ENCODE peak calls at places on chromosomes 13 and 19, in eight cellular contexts. H, P, J, X, M, Y, O and E are unnamed samples.

GRCh38 chr13:26074706-26075105 is 22.9 kb upstream of the SHISA2 start:
- DNase-seq in Y (no peak), P (no peak), J (no peak), M (no peak), H (no peak), O (no peak), X (no peak), E (no peak)

GRCh38 chr13:51154029-51154555 is 43.0 kb upstream of the C13orf42 start:
- DNase-seq in J (no peak), X (no peak), O (no peak), H (no peak), Y (no peak), M (no peak), P (no peak), E (no peak)

GRCh38 chr19:48363500-48363809 is 285 bp downstream of the TMEM143 start:
- DNase-seq in P (no peak), X (no peak), H (no peak), Y (no peak), O (no peak), M (no peak), J (no peak), E (no peak)

GRCh38 chr13:67619987-67620386 is 389.9 kb upstream of the PCDH9 start:
- DNase-seq in H (no peak), J (no peak), X (no peak), Y (no peak), M (no peak), O (no peak), P (no peak), E (no peak)

GRCh38 chr13:100389617-100390016 is 199.0 kb downstream of the GGACT start:
- DNase-seq in Y (no peak), J (no peak), M (no peak), P (no peak), X (no peak), O (no peak), H (no peak), E (no peak)

GRCh38 chr19:6590458-6591319 is at the start of gene CD70:
- DNase-seq in X (peak; percentile 35), P (peak; percentile 80), M (no peak), H (peak; percentile 75), O (no peak), Y (no peak), J (no peak), E (no peak)

GRCh38 chr13:90868321-90868920 is 479.1 kb upstream of the MIR17HG start:
- DNase-seq in X (no peak), O (peak; percentile 26), Y (no peak), P (peak; percentile 31), M (no peak), H (peak; percentile 30), J (peak; percentile 44), E (no peak)

GRCh38 chr13:40402931-40403412 is 263.5 kb downstream of the FOXO1 start:
- DNase-seq in H (no peak), X (no peak), O (no peak), M (no peak), P (no peak), Y (peak; percentile 71), J (no peak), E (no peak)

GRCh38 chr19:16078311-16078758 is 2.0 kb downstream of the TPM4 start:
- DNase-seq in H (peak; percentile 77), Y (no peak), J (peak; percentile 60), M (no peak), O (no peak), X (peak; percentile 31), P (peak; percentile 61), E (no peak)

GRCh38 chr13:95117092-95117491 is 184.2 kb downstream of the ABCC4 start:
- DNase-seq in P (no peak), M (no peak), H (no peak), J (no peak), X (no peak), O (no peak), Y (no peak), E (no peak)

GRCh38 chr19:40347476-40348124 is 597 bp downstream of the C19orf47 start:
- DNase-seq in X (no peak), J (no peak), H (no peak), M (no peak), Y (no peak), P (no peak), O (no peak), E (no peak)

GRCh38 chr19:11435833-11436313 is 438 bp downstream of the PRKCSH start:
- DNase-seq in M (no peak), X (peak; percentile 50), Y (no peak), O (peak; percentile 36), J (no peak), P (peak; percentile 55), H (no peak), E (no peak)

GRCh38 chr19:34667349-34668076 is 9.4 kb downstream of the SCGB2B2 start:
- DNase-seq in M (no peak), O (no peak), H (no peak), Y (no peak), P (no peak), J (no peak), X (no peak), E (no peak)

GRCh38 chr19:14177496-14178074 is 28.4 kb downstream of the ADGRL1 start:
- DNase-seq in Y (no peak), O (no peak), H (no peak), X (no peak), J (no peak), M (no peak), P (no peak), E (no peak)

GRCh38 chr13:84430441-84430840 is 548.2 kb upstream of the SLITRK1 start:
- DNase-seq in J (no peak), P (no peak), Y (no peak), O (no peak), X (no peak), M (no peak), H (no peak), E (no peak)

GRCh38 chr19:54040003-54040402 is 23.7 kb downstream of the VSTM1 start:
- DNase-seq in P (no peak), X (no peak), H (no peak), M (no peak), J (no peak), O (no peak), Y (no peak), E (no peak)
- H3K27me3 ChIP-seq in P (peaks cover under 1% of the 10 kb centered on the region), X (peaks cover 38% of the 10 kb centered on the region), H (peaks cover 54% of the 10 kb centered on the region), M (no peaks in the 10 kb centered on the region), J (no peaks in the 10 kb centered on the region), O (no peaks in the 10 kb centered on the region), Y (peaks cover 5% of the 10 kb centered on the region), E (no peaks in the 10 kb centered on the region)

GRCh38 chr19:18762125-18763023 is 28.7 kb downstream of the COMP start:
- DNase-seq in J (peak; percentile 60), M (no peak), O (peak; percentile 98), P (no peak), H (peak; percentile 70), X (peak; percentile 88), Y (peak; percentile 87), E (no peak)

GRCh38 chr19:18761531-18762110 is 29.5 kb downstream of the COMP start:
- DNase-seq in M (no peak), O (no peak), H (no peak), J (no peak), Y (no peak), X (no peak), P (no peak), E (no peak)

GRCh38 chr19:18763674-18764590 is 27.2 kb downstream of the COMP start:
- DNase-seq in M (no peak), O (no peak), P (no peak), Y (peak; percentile 87), H (peak; percentile 77), J (no peak), X (no peak), E (no peak)

GRCh38 chr19:18765224-18765623 is 25.9 kb downstream of the COMP start:
- DNase-seq in X (no peak), H (no peak), Y (no peak), J (no peak), O (no peak), P (no peak), M (no peak), E (no peak)

GRCh38 chr19:18764591-18765051 is 26.5 kb downstream of the COMP start:
- DNase-seq in Y (peak; percentile 86), H (no peak), O (no peak), X (no peak), M (no peak), P (no peak), J (no peak), E (no peak)
- H3K27me3 ChIP-seq in Y (no peaks in the 10 kb centered on the region), H (no peaks in the 10 kb centered on the region), O (no peaks in the 10 kb centered on the region), X (no peaks in the 10 kb centered on the region), M (no peaks in the 10 kb centered on the region), P (no peaks in the 10 kb centered on the region), J (no peaks in the 10 kb centered on the region), E (no peaks in the 10 kb centered on the region)

GRCh38 chr13:111401151-111401550 is 80.7 kb downstream of the TEX29 start:
- DNase-seq in Y (no peak), X (no peak), J (no peak), H (no peak), M (no peak), P (no peak), O (no peak), E (no peak)

GRCh38 chr13:111402441-111402840 is 82.0 kb downstream of the TEX29 start:
- DNase-seq in H (no peak), P (no peak), M (no peak), J (no peak), X (no peak), O (no peak), Y (no peak), E (no peak)

GRCh38 chr13:111399776-111400505 is 79.5 kb downstream of the TEX29 start:
- DNase-seq in J (no peak), P (no peak), X (no peak), O (no peak), Y (peak; percentile 30), H (no peak), M (no peak), E (no peak)

GRCh38 chr13:111403266-111403665 is 82.8 kb downstream of the TEX29 start:
- DNase-seq in O (no peak), H (no peak), Y (no peak), P (no peak), M (no peak), J (no peak), X (no peak), E (no peak)

DNA sequence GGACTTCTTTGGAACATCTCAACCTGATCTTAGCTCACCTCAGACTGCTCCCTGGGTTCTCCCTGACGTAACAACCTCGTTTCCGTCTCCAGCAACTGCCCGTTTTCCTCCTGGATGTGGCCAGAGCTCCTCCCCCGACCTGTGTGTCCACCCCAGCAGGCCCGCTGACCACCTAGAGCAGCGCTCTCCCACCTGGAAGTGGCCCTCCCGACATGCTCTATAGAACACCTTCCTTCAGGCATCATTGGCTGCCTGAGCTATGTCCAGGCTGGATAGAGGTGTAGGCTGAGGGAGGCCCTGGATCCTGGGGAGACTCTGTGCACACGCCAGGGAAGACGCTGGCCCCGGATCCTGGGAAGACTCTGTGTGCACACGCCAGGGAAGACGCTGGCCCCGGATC is 81.3 kb downstream of the TEX29 start:
- DNase-seq in X (no peak), O (no peak), M (no peak), H (no peak), J (no peak), Y (no peak), P (no peak), E (no peak)
- H3K27me3 ChIP-seq in X (peaks cover 30% of the 10 kb centered on the region), O (no peaks in the 10 kb centered on the region), M (no peaks in the 10 kb centered on the region), H (peaks cover 98% of the 10 kb centered on the region), J (no peaks in the 10 kb centered on the region), Y (peaks cover 100% of the 10 kb centered on the region), P (no peaks in the 10 kb centered on the region), E (no peaks in the 10 kb centered on the region)

DNA sequence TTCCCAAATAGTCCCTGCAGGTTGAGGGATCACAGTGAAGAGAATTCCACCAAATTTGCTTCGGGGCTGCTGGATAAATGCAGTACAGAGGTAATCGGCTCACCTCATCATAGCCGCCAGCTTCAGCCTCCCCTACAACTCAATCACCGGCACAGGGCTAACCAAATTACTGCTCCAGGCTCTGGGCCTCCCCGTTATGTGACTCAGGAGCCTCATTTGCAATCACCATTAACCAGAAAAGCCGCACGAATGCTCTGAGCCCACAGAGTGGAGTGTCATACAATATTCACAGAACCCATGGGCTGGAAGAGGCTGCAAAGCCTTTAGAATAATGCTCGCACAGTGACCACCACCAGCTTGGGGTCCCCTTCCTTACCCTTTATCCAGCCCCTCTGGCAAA is 4.9 kb downstream of the SIAH3 start:
- DNase-seq in P (no peak), Y (no peak), M (no peak), O (no peak), J (no peak), X (no peak), H (no peak), E (no peak)
- H3K27me3 ChIP-seq in P (peaks cover 40% of the 10 kb centered on the region), Y (peaks cover 75% of the 10 kb centered on the region), M (no peaks in the 10 kb centered on the region), O (no peaks in the 10 kb centered on the region), J (peaks cover 51% of the 10 kb centered on the region), X (peaks cover 51% of the 10 kb centered on the region), H (no peaks in the 10 kb centered on the region), E (no peaks in the 10 kb centered on the region)